ENCODE peak calls at places on chromosomes 1 and 21, in five cellular contexts. One of them, this sample, is unnamed.

GRCh38 chr1:211529453-211529852 is 37.5 kb upstream of the RD3 start:
- DNase-seq in IMR-90: no peak
- DNase-seq in H9: no peak
- DNase-seq in fibroblast of lung: no peak
- DNase-seq in breast epithelium: no peak
- DNase-seq in this sample: no peak

GRCh38 chr1:167137285-167138192 is 43.7 kb downstream of the STYXL2 start:
- DNase-seq in IMR-90: no peak
- DNase-seq in H9: no peak
- DNase-seq in fibroblast of lung: no peak
- DNase-seq in breast epithelium: no peak
- DNase-seq in this sample: no peak

GRCh38 chr1:243471754-243472725 is 216.2 kb downstream of the SDCCAG8 start:
- DNase-seq in IMR-90: peak; percentile 56
- DNase-seq in H9: peak; percentile 12
- DNase-seq in fibroblast of lung: no peak
- DNase-seq in breast epithelium: no peak
- DNase-seq in this sample: no peak

GRCh38 chr1:181206979-181207790 is 118.7 kb downstream of the IER5 start:
- DNase-seq in IMR-90: no peak
- DNase-seq in H9: no peak
- DNase-seq in fibroblast of lung: no peak
- DNase-seq in breast epithelium: no peak
- DNase-seq in this sample: no peak

GRCh38 chr1:160904783-160905616 is 20.0 kb upstream of the ITLN1 start:
- DNase-seq in IMR-90: no peak
- DNase-seq in H9: no peak
- DNase-seq in fibroblast of lung: no peak
- DNase-seq in breast epithelium: no peak
- DNase-seq in this sample: no peak

GRCh38 chr1:1058921-1059493 is 15.1 kb downstream of the RNF223 start:
- DNase-seq in IMR-90: no peak
- DNase-seq in H9: no peak
- DNase-seq in fibroblast of lung: no peak
- DNase-seq in breast epithelium: no peak
- DNase-seq in this sample: no peak

GRCh38 chr1:5009376-5010065 is 355.1 kb downstream of the AJAP1 start:
- DNase-seq in IMR-90: no peak
- DNase-seq in H9: no peak
- DNase-seq in fibroblast of lung: no peak
- DNase-seq in breast epithelium: no peak
- DNase-seq in this sample: no peak

GRCh38 chr21:42565886-42566523 is 52.4 kb downstream of the SLC37A1 start:
- DNase-seq in IMR-90: no peak
- DNase-seq in H9: no peak
- DNase-seq in fibroblast of lung: no peak
- DNase-seq in breast epithelium: peak; percentile 39
- DNase-seq in this sample: no peak

GRCh38 chr21:37877171-37877570 is 39.1 kb downstream of the KCNJ6 start:
- DNase-seq in IMR-90: peak; percentile 70
- DNase-seq in H9: no peak
- DNase-seq in fibroblast of lung: peak; percentile 42
- DNase-seq in breast epithelium: no peak
- DNase-seq in this sample: no peak

GRCh38 chr1:56585985-56586384 is 6.6 kb upstream of the PLPP3 start:
- DNase-seq in IMR-90: no peak
- DNase-seq in H9: no peak
- DNase-seq in fibroblast of lung: no peak
- DNase-seq in breast epithelium: no peak
- DNase-seq in this sample: no peak

GRCh38 chr1:203153051-203153988 is 22.3 kb downstream of the MYBPH start:
- DNase-seq in IMR-90: no peak
- DNase-seq in H9: no peak
- DNase-seq in fibroblast of lung: no peak
- DNase-seq in breast epithelium: no peak
- DNase-seq in this sample: no peak

DNA sequence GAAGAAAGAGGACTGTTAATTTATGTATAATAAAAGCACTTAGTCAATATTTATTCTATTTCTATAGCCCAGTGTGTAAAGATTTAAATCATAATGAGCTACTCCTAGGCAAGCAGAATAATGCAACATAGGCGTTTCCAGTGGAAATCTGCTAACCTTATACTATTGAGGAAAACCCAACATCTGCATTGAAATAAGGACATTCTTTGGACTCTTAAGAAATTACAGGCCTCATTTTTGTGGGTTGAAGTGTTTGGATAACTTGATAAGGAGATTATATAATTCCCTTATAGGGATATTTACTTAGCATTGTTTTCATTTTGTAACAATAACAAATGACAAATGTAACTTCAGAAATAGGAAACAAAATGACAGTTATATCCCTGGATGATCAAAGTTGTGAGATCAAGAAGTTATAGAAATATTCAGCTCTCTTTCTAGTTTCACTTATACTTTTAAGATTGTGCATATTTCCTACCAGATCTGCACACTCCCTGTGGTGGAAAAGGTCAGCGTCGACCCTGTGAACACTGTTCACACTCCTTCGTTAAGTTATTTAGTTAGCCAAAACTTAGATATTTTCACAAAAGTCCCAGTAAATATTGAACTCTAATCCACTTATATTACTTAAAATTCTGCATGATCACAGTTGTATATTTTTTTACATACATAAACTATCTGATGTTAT is 284.4 kb upstream of the C1orf105 start:
- DNase-seq in IMR-90: peak; percentile 81
- DNase-seq in H9: no peak
- DNase-seq in fibroblast of lung: peak; percentile 89
- DNase-seq in breast epithelium: no peak
- DNase-seq in this sample: no peak
- H3K4me1 ChIP-seq in IMR-90: peaks cover 7% of the 10 kb centered on the region
- H3K4me1 ChIP-seq in H9: no peaks in the 10 kb centered on the region
- H3K4me1 ChIP-seq in fibroblast of lung: peaks cover 6% of the 10 kb centered on the region
- H3K4me1 ChIP-seq in breast epithelium: no peaks in the 10 kb centered on the region
- H3K4me1 ChIP-seq in this sample: peaks cover 12% of the 10 kb centered on the region

GRCh38 chr1:201693887-201694614 is 134.9 kb upstream of the IPO9 start:
- DNase-seq in IMR-90: no peak
- DNase-seq in H9: peak; percentile 52
- DNase-seq in fibroblast of lung: no peak
- DNase-seq in breast epithelium: no peak
- DNase-seq in this sample: no peak
- H3K4me1 ChIP-seq in IMR-90: peaks cover 37% of the 10 kb centered on the region
- H3K4me1 ChIP-seq in H9: peaks cover 5% of the 10 kb centered on the region
- H3K4me1 ChIP-seq in fibroblast of lung: peaks cover 21% of the 10 kb centered on the region
- H3K4me1 ChIP-seq in breast epithelium: peaks cover 11% of the 10 kb centered on the region
- H3K4me1 ChIP-seq in this sample: peaks cover 6% of the 10 kb centered on the region

GRCh38 chr1:19405761-19406481 is 79.4 kb downstream of the CAPZB start:
- DNase-seq in IMR-90: peak; percentile 27
- DNase-seq in H9: no peak
- DNase-seq in fibroblast of lung: peak; percentile 42
- DNase-seq in breast epithelium: no peak
- DNase-seq in this sample: no peak
- H3K4me1 ChIP-seq in IMR-90: peaks cover 26% of the 10 kb centered on the region
- H3K4me1 ChIP-seq in H9: peaks cover 9% of the 10 kb centered on the region
- H3K4me1 ChIP-seq in fibroblast of lung: peaks cover 15% of the 10 kb centered on the region
- H3K4me1 ChIP-seq in breast epithelium: no peaks in the 10 kb centered on the region
- H3K4me1 ChIP-seq in this sample: peaks cover 32% of the 10 kb centered on the region

DNA sequence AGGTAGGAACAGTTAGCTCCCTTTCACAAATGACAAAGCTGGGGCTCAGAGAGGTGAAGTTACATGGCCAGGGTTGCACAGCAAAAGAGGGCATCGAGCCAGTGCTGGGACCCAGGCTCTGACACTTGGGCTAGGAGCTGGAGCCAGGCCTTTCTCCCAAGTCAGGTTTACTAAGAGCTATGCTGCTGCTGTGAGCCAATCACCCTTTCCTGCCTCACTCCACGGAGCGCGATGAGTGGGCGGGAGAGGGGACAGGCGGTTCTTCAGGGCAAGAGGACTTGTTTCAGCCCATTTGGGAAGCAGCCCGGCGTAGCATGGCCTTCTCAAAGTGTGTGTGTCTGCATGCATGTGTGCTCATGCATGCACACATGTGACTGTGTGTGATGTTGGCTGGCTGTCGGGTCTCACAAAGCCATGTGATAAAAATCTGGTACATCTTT is 10.6 kb downstream of the ID3 start:
- DNase-seq in IMR-90: peak; percentile 51
- DNase-seq in H9: peak; percentile 63
- DNase-seq in fibroblast of lung: no peak
- DNase-seq in breast epithelium: no peak
- DNase-seq in this sample: no peak
- H3K4me1 ChIP-seq in IMR-90: peaks cover 2% of the 10 kb centered on the region
- H3K4me1 ChIP-seq in H9: no peaks in the 10 kb centered on the region
- H3K4me1 ChIP-seq in fibroblast of lung: peaks cover 9% of the 10 kb centered on the region
- H3K4me1 ChIP-seq in breast epithelium: no peaks in the 10 kb centered on the region
- H3K4me1 ChIP-seq in this sample: peaks cover 2% of the 10 kb centered on the region

GRCh38 chr1:39268906-39269305 is 64.4 kb downstream of the MACF1 start:
- DNase-seq in IMR-90: peak; percentile 13
- DNase-seq in H9: peak; percentile 82
- DNase-seq in fibroblast of lung: no peak
- DNase-seq in breast epithelium: no peak
- DNase-seq in this sample: no peak
- H3K4me1 ChIP-seq in IMR-90: peaks cover 19% of the 10 kb centered on the region
- H3K4me1 ChIP-seq in H9: peaks cover 7% of the 10 kb centered on the region
- H3K4me1 ChIP-seq in fibroblast of lung: peaks cover 18% of the 10 kb centered on the region
- H3K4me1 ChIP-seq in breast epithelium: peaks cover 10% of the 10 kb centered on the region
- H3K4me1 ChIP-seq in this sample: no peaks in the 10 kb centered on the region

DNA sequence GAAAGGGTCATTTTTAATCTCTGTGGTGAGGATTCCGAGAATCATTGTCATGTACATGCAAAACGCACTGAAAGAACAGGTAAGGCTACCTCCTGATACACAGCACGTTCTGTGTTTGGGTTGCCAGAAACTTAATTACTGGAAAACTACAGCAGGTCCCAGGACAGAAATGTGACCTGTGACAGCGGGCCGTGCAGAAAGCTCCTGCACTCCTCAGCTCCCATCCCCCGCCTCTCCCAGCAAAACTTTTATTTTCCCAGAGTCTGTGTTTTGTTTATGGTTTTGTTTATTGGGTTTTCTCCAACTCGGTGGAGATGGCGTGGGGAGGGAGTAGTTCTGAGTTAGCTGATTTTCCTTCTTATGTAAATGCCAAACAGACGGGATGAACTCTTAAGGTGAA is 44.7 kb downstream of the SLC44A3 start:
- DNase-seq in IMR-90: peak; percentile 39
- DNase-seq in H9: no peak
- DNase-seq in fibroblast of lung: peak; percentile 65
- DNase-seq in breast epithelium: no peak
- DNase-seq in this sample: no peak
- H3K4me1 ChIP-seq in IMR-90: peaks cover 32% of the 10 kb centered on the region
- H3K4me1 ChIP-seq in H9: peaks cover 20% of the 10 kb centered on the region
- H3K4me1 ChIP-seq in fibroblast of lung: peaks cover 32% of the 10 kb centered on the region
- H3K4me1 ChIP-seq in breast epithelium: peaks cover 10% of the 10 kb centered on the region
- H3K4me1 ChIP-seq in this sample: peaks cover 35% of the 10 kb centered on the region

GRCh38 chr1:19409477-19410086 is 75.8 kb downstream of the CAPZB start:
- DNase-seq in IMR-90: no peak
- DNase-seq in H9: no peak
- DNase-seq in fibroblast of lung: no peak
- DNase-seq in breast epithelium: no peak
- DNase-seq in this sample: no peak
- H3K4me1 ChIP-seq in IMR-90: peaks cover 17% of the 10 kb centered on the region
- H3K4me1 ChIP-seq in H9: peaks cover 6% of the 10 kb centered on the region
- H3K4me1 ChIP-seq in fibroblast of lung: peaks cover 8% of the 10 kb centered on the region
- H3K4me1 ChIP-seq in breast epithelium: no peaks in the 10 kb centered on the region
- H3K4me1 ChIP-seq in this sample: peaks cover 49% of the 10 kb centered on the region